ENCODE peak calls at places on chromosomes 13 and 19, in nine cellular contexts. U, C, Q, L, G, B, N, H and S are unnamed samples.

GRCh38 chr19:1130801-1131717 is 27.3 kb downstream of the GPX4 start:
- DNase-seq in U (no peak), C (no peak), Q (no peak), L (peak; percentile 41), G (no peak), B (peak; percentile 30), N (no peak), H (no peak), S (no peak)

GRCh38 chr19:50568321-50569022 is at the start of gene LRRC4B:
- DNase-seq in U (no peak), C (peak; percentile 70), Q (peak; percentile 78), L (no peak), G (no peak), B (no peak), N (peak; percentile 66), H (no peak), S (no peak)

GRCh38 chr13:109691689-109692088 is 94.7 kb downstream of the IRS2 start:
- DNase-seq in U (no peak), C (no peak), Q (no peak), L (no peak), G (no peak), B (no peak), N (no peak), H (no peak), S (no peak)

GRCh38 chr19:54209058-54209747 is 8.5 kb downstream of the RPS9 start:
- DNase-seq in U (peak; percentile 55), C (no peak), Q (peak; percentile 39), L (no peak), G (no peak), B (no peak), N (no peak), H (no peak), S (no peak)

GRCh38 chr13:27419333-27419732 is 5.1 kb upstream of the GTF3A start:
- DNase-seq in U (no peak), C (no peak), Q (no peak), L (no peak), G (no peak), B (no peak), N (no peak), H (no peak), S (no peak)

GRCh38 chr19:4057913-4058695 is 8.6 kb downstream of the ZBTB7A start:
- DNase-seq in U (peak; percentile 97), C (peak; percentile 44), Q (peak; percentile 74), L (no peak), G (peak; percentile 93), B (no peak), N (no peak), H (peak; percentile 87), S (peak; percentile 19)

GRCh38 chr19:7917292-7918061 is 2.7 kb upstream of the SNAPC2 start:
- DNase-seq in U (no peak), C (peak; percentile 79), Q (peak; percentile 75), L (peak; percentile 44), G (peak; percentile 61), B (peak; percentile 39), N (peak; percentile 80), H (no peak), S (no peak)

GRCh38 chr19:2235396-2236284 is 489 bp downstream of the PLEKHJ1 start:
- DNase-seq in U (peak; percentile 43), C (no peak), Q (peak; percentile 40), L (peak; percentile 45), G (no peak), B (no peak), N (peak; percentile 58), H (no peak), S (no peak)

GRCh38 chr13:21719463-21719862 is 48.6 kb downstream of the FGF9 start:
- DNase-seq in U (no peak), C (no peak), Q (no peak), L (no peak), G (no peak), B (no peak), N (no peak), H (no peak), S (no peak)

GRCh38 chr19:5955638-5955935 is 22.4 kb downstream of the RANBP3 start:
- DNase-seq in U (no peak), C (no peak), Q (no peak), L (no peak), G (peak; percentile 59), B (no peak), N (no peak), H (no peak), S (no peak)

GRCh38 chr13:30224732-30225131 is 82.6 kb downstream of the KATNAL1 start:
- DNase-seq in U (no peak), C (no peak), Q (no peak), L (no peak), G (no peak), B (no peak), N (no peak), H (no peak), S (no peak)

GRCh38 chr13:79749556-79749955 is 268.6 kb downstream of the NDFIP2 start:
- DNase-seq in U (no peak), C (no peak), Q (no peak), L (no peak), G (no peak), B (no peak), N (no peak), H (no peak), S (peak; percentile 91)

GRCh38 chr19:10104665-10105221 is 1.4 kb upstream of the PPAN start:
- DNase-seq in U (peak; percentile 38), C (no peak), Q (no peak), L (peak; percentile 74), G (no peak), B (peak; percentile 80), N (no peak), H (no peak), S (no peak)

GRCh38 chr19:16627194-16627927 is 643 bp downstream of the MED26 start:
- DNase-seq in U (peak; percentile 42), C (peak; percentile 29), Q (peak; percentile 34), L (peak; percentile 69), G (peak; percentile 3), B (no peak), N (peak; percentile 24), H (peak; percentile 7), S (no peak)

DNA sequence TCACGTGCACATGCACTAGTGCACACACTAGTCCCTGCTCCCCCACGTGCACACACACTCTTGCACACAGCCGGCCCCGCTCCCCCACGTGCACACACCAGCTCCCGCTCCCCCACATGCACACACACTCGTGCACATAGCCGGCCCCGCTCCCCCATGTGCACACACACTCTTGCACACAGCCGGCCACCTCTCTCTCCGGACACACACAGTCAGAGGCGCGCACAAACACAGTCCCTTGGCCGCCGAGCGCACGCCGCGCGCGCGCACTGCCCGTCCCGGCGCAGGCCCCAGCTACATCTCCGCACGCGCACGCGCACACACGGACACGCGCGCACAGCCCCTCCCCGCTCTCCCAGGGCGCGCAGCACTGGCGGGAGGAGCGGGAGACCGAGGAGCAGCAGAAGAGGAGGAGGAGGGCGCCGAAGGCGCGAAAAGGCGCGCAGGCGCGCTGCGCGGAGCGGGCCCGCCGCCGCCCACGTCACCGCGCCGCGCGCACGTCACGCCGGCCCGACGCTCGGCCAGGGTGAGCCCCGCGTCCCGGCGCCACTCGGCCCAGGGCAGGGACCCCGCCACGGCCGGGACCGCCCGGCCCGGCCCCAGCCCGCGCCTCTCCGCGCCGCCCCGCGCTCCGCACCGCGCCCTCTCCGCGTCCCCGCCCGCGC is at the start of gene TFDP1:
- DNase-seq in U (peak; percentile 64), C (peak; percentile 97), Q (peak; percentile 95), L (peak; percentile 82), G (peak; percentile 82), B (peak; percentile 37), N (peak; percentile 68), H (peak; percentile 66), S (no peak)
- H3K4me3 ChIP-seq in U (peak within 1 kb of the TSS; percentile 32), C (peak within 1 kb of the TSS; percentile 79), Q (peak within 1 kb of the TSS; percentile 68), L (peak within 1 kb of the TSS; percentile 90), G (peak within 1 kb of the TSS; percentile 67), B (peak within 1 kb of the TSS; percentile 67), N (peak within 1 kb of the TSS; percentile 48), H (peak within 1 kb of the TSS; percentile 69), S (peak within 1 kb of the TSS; percentile 68)

DNA sequence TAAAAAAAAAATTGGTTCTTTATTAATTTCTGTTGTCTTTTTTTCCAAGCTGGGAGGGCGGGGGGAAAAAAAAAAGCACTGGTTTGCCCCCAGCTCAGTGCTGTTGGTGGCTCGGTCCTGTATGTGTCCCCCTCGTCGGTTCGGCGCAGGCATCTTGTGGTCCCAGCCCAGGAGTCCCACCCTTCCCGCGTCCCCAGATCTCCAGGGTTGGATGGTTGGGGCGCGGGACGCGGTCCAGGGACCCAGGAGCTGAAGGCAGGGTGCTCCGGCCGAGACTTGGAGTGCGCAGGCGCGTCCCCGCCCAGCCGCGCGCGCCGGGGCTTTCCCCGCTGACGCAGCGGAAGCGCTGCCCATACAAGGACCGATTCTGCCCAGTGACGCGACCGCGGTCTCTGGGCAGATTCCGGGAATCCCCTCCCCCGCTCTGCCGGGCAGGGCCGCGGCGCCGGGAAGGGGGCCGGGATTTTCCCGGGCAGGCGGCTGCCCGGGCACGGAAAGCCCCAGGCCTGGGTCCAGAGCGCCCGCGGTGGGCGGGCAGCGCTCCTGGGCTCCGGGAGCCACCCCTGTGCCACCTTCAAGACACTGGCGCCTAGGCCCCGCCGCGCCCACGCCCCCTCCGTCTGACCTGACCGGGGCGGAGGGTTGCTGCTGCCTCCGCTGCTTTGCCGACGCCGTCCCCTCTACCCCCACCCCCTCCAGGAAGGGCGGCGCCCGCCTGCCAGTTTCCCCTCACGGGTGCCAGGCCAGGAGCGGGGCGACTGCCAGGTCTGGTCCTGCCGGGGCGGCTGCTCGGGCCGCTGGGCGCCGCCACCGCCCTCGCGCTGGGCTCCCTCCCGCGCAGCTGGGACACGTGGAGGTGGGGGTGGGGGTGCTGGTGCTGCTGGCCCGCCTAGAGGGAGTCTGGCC is 2.3 kb downstream of the JUNB start:
- DNase-seq in U (peak; percentile 96), C (peak; percentile 95), Q (peak; percentile 96), L (peak; percentile 91), G (peak; percentile 94), B (peak; percentile 92), N (peak; percentile 93), H (peak; percentile 92), S (no peak)
- H3K4me3 ChIP-seq in U (peak overlapping the region; percentile 74), C (peak overlapping the region; percentile 59), Q (peak overlapping the region; percentile 34), L (peak overlapping the region; percentile 84), G (peak overlapping the region; percentile 92), B (peak overlapping the region; percentile 100), N (peak overlapping the region; percentile 42), H (peak overlapping the region; percentile 89), S (peak overlapping the region; percentile 96)

DNA sequence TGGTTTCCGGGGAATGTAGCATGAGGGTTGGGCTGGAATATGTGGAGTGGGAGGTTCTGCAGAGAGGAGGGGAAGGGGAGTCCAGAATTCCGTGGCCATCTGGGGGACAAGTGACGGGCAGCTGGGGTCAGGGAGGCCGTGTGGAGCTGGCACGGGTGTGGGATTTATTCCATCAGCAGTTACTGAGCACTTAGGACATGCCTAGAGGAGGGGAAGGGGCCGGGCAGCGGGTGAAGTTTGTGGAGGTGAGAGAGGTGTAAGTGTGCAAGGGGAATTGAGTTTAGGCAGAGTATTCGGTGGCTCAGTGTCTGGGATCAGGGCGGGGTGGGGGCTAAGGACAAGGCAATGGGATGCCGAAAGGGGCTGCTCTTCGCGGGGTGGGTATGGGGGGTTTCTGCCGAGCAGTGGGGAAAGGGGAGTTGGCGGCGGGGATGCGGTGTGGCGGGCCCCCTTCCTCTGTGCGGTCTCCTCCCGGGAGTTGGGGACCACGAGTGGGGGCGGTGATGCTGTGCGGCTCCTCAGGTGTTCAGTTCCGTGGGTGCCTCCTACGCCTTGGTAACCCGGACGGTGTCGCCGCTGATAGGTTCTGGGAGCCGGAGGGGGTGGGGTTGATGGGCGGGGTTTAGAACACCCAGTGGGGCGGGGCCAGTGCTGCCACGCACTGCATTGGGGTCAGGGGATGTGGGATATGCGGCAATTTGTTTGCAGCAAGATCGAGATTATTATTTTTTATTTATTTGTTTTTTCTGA is 5.4 kb downstream of the CCDC61 start:
- DNase-seq in U (peak; percentile 35), C (peak; percentile 31), Q (peak; percentile 49), L (peak; percentile 81), G (no peak), B (peak; percentile 72), N (peak; percentile 67), H (no peak), S (no peak)
- H3K4me3 ChIP-seq in U (no peak overlapping the region), C (no peak overlapping the region), Q (peak overlapping the region; percentile 45), L (peak overlapping the region; percentile 65), G (no peak overlapping the region), B (no peak overlapping the region), N (peak overlapping the region; percentile 28), H (no peak overlapping the region), S (no peak overlapping the region)

GRCh38 chr13:52850396-52851152 is 2.1 kb upstream of the PCDH8 start:
- DNase-seq in U (peak; percentile 68), C (peak; percentile 75), Q (peak; percentile 95), L (no peak), G (peak; percentile 48), B (no peak), N (peak; percentile 92), H (peak; percentile 70), S (no peak)
- H3K4me3 ChIP-seq in U (peak overlapping the region; percentile 56), C (peak overlapping the region; percentile 49), Q (peak overlapping the region; percentile 28), L (no peak overlapping the region), G (peak overlapping the region; percentile 32), B (peak overlapping the region; percentile 48), N (peak overlapping the region; percentile 39), H (peak overlapping the region; percentile 72), S (peak overlapping the region; percentile 69)